ENCODE peak calls at places on chromosomes 11 and 22, in six cellular contexts. F is fibroblast of lung, B is NB4, Q is ovary, G is left ventricle myocardium inferior, T is neural progenitor cell. Y is an unnamed sample.

GRCh38 chr11:65147352-65148075 is 13.2 kb upstream of the SYVN1 start:
- DNase-seq in F (no peak), B (no peak), Q (no peak), G (no peak), T (no peak), Y (no peak)

GRCh38 chr11:38791346-38791961 is 2193.4 kb upstream of the RAG2 start:
- DNase-seq in F (peak), B (peak), Q (no peak), G (no peak), T (peak), Y (peak)

GRCh38 chr11:67211656-67212436 is 54.4 kb upstream of the GRK2 start:
- DNase-seq in F (no peak), B (peak), Q (no peak), G (no peak), T (no peak), Y (no peak)

GRCh38 chr11:76823481-76824028 is 37.2 kb upstream of the ACER3 start:
- DNase-seq in F (no peak), B (peak), Q (no peak), G (no peak), T (no peak), Y (no peak)

GRCh38 chr11:88175004-88175706 is at the start of gene RAB38:
- DNase-seq in F (peak), B (peak), Q (peak), G (peak), T (peak), Y (peak)

GRCh38 chr22:33677536-33677935 is 242.7 kb downstream of the LARGE1 start:
- DNase-seq in F (no peak), B (no peak), Q (no peak), G (no peak), T (no peak), Y (no peak)

GRCh38 chr11:77518471-77518870 is 44.6 kb upstream of the PAK1 start:
- DNase-seq in F (no peak), B (no peak), Q (no peak), G (no peak), T (no peak), Y (no peak)

GRCh38 chr11:122863704-122864326 is 18.7 kb upstream of the JHY start:
- DNase-seq in F (peak), B (peak), Q (peak), G (peak), T (peak), Y (peak)

GRCh38 chr11:74932797-74933196 is 16.1 kb downstream of the XRRA1 start:
- DNase-seq in F (peak), B (no peak), Q (no peak), G (no peak), T (no peak), Y (no peak)

GRCh38 chr11:34346551-34346950 is 11.3 kb downstream of the ABTB2 start:
- DNase-seq in F (peak), B (no peak), Q (no peak), G (peak), T (no peak), Y (peak)

GRCh38 chr11:82865841-82866240 is 34.4 kb downstream of the PRCP start:
- DNase-seq in F (no peak), B (no peak), Q (no peak), G (no peak), T (no peak), Y (no peak)

GRCh38 chr11:126808851-126809250 is 191.7 kb downstream of the KIRREL3 start:
- DNase-seq in F (no peak), B (no peak), Q (no peak), G (no peak), T (no peak), Y (no peak)

GRCh38 chr11:89491141-89491690 is at the start of gene NOX4:
- DNase-seq in F (peak), B (no peak), Q (peak), G (peak), T (peak), Y (peak)

GRCh38 chr22:44221710-44222475 is 41.2 kb downstream of the PARVG start:
- DNase-seq in F (no peak), B (no peak), Q (no peak), G (no peak), T (no peak), Y (no peak)

GRCh38 chr22:29901354-29901753 is 18.4 kb downstream of the MTMR3 start:
- DNase-seq in F (no peak), B (peak), Q (no peak), G (no peak), T (no peak), Y (no peak)

GRCh38 chr11:119518746-119519382 is 95.9 kb upstream of the THY1 start:
- DNase-seq in F (peak), B (peak), Q (no peak), G (no peak), T (peak), Y (no peak)

GRCh38 chr11:130480721-130481140 is 32.3 kb downstream of the ADAMTS15 start:
- DNase-seq in F (no peak), B (no peak), Q (no peak), G (no peak), T (no peak), Y (no peak)

GRCh38 chr11:131052367-131052766 is 136.1 kb upstream of the SNX19 start:
- DNase-seq in F (no peak), B (no peak), Q (no peak), G (no peak), T (no peak), Y (no peak)

GRCh38 chr11:17714356-17714854 is 5.0 kb upstream of the MYOD1 start:
- DNase-seq in F (no peak), B (no peak), Q (no peak), G (peak), T (no peak), Y (no peak)

GRCh38 chr22:38831166-38831945 is 12.5 kb downstream of the NPTXR start:
- DNase-seq in F (peak), B (peak), Q (no peak), G (no peak), T (no peak), Y (no peak)

GRCh38 chr11:108758458-108758857 is 93.6 kb downstream of the DDX10 start:
- DNase-seq in F (peak), B (no peak), Q (no peak), G (no peak), T (no peak), Y (no peak)

GRCh38 chr22:20607157-20607907 is 99.9 kb downstream of the MED15 start:
- DNase-seq in F (no peak), B (peak), Q (no peak), G (no peak), T (peak), Y (peak)

GRCh38 chr22:20574920-20575353 is 67.5 kb downstream of the MED15 start:
- DNase-seq in F (no peak), B (no peak), Q (no peak), G (peak), T (no peak), Y (no peak)

GRCh38 chr22:22431271-22432220 is 77.0 kb downstream of the ZNF280B start:
- DNase-seq in F (peak), B (peak), Q (peak), G (peak), T (peak), Y (peak)
- TF ChIP-seq CTCF in F (peak), B (peak), Q (no peak), G (peak), T (peak), Y (peak)

GRCh38 chr11:27383645-27384044 is 20.6 kb upstream of the CCDC34 start:
- DNase-seq in F (no peak), B (no peak), Q (no peak), G (no peak), T (no peak), Y (no peak)
- TF ChIP-seq CTCF in F (no peak), B (no peak), Q (no peak), G (peak), T (no peak), Y (no peak)

GRCh38 chr11:106467486-106467885 is 390.0 kb downstream of the AASDHPPT start:
- DNase-seq in F (no peak), B (no peak), Q (no peak), G (no peak), T (no peak), Y (no peak)

GRCh38 chr11:106468531-106468930 is 391.1 kb downstream of the AASDHPPT start:
- DNase-seq in F (no peak), B (no peak), Q (no peak), G (no peak), T (peak), Y (no peak)

GRCh38 chr11:106471273-106471672 is 393.8 kb downstream of the AASDHPPT start:
- DNase-seq in F (peak), B (no peak), Q (no peak), G (no peak), T (no peak), Y (no peak)

GRCh38 chr11:106468091-106468490 is 390.6 kb downstream of the AASDHPPT start:
- DNase-seq in F (peak), B (no peak), Q (no peak), G (no peak), T (no peak), Y (no peak)

GRCh38 chr11:106470230-106470629 is 392.8 kb downstream of the AASDHPPT start:
- DNase-seq in F (no peak), B (no peak), Q (no peak), G (no peak), T (no peak), Y (no peak)
- TF ChIP-seq CTCF in F (no peak), B (no peak), Q (no peak), G (no peak), T (no peak), Y (no peak)

DNA sequence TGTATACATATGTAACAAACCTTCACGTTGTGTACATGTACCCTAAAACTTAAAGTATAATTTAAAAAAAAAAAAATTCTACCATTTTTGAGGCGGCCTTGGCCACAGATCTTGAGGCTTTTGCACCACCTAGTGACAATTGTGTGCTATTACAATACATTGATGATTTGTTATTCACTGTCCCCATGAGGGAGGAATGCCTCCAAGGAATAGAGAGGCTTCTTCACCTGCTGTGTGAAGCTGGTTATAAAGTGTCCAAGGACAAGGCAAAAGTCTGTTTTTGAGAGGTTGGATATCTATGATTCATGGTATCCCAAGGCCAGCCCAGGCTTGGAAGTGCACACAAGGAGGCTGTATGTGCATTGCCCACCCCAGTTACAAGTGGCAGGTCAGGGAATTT is 30.7 kb downstream of the SLC22A25 start:
- DNase-seq in F (peak), B (peak), Q (no peak), G (no peak), T (peak), Y (peak)
- TF ChIP-seq CTCF in F (peak), B (peak), Q (no peak), G (peak), T (peak), Y (peak)

GRCh38 chr22:19174106-19175025 is 4.2 kb downstream of the SLC25A1 start:
- DNase-seq in F (peak), B (peak), Q (no peak), G (no peak), T (peak), Y (no peak)
- TF ChIP-seq CTCF in F (no peak), B (no peak), Q (no peak), G (no peak), T (no peak), Y (no peak)

DNA sequence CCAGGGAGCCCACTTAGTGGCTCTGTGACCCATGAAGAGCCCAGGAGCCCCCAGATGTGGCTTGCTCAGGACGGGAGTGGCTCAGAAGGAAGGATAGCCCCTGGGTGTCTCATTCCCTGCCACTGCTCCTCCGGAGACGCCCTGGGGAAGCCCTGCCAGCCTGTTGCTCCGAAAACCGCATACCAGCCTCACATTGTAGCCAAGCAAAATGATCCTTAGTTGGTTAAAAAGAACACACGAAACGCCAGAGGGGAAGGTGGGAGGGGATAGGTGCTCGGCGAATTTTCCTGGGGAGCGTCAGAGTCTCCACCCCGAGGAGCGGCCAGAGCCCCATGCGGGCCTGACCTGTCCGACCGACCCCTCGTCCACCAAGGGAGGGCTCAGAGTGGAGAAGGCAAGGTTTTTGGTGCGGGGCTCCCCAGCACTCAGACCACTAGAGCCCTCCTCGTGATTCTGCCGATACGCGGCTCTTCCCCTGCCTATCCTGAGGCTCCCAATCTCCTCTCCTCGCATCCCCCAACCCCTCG is 39.5 kb downstream of the DIXDC1 start:
- DNase-seq in F (no peak), B (no peak), Q (peak), G (no peak), T (no peak), Y (no peak)
- TF ChIP-seq CTCF in F (no peak), B (no peak), Q (no peak), G (no peak), T (no peak), Y (no peak)

DNA sequence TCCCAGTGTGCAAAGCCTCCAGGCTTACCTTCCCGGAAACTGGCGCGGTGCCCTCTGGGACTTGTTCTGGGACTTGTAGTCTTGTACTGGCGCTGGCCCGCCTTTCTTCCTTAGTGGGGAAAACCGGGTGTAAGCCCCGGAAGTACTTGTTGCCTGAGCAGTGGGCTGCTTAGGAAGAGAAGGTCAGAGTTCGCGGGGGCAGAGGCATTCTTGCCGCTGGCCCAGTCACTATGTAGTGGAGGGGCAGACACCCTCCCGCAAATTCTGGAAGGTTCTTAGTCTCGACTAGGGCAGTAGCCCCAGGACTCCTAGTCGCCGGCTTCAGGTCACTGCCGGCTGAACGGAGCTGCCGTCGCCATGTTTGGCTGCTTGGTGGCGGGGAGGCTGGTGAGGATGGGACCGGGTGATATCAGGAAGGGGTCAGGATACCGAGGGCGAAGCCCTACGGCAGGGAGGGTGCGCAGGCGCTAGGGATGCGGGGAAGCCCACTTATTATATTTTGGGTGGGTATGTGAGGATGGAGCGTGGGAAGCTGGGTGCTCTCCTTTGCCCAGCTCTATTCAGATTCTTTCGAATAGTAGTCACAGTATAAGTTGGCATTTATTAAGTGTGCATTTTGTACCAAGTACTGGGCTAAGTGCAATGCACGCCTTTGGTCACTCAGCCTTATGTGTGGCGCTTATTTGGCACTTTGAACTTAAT is at the start of gene HIKESHI:
- DNase-seq in F (peak), B (peak), Q (peak), G (peak), T (peak), Y (peak)
- TF ChIP-seq CTCF in F (no peak), B (no peak), Q (no peak), G (no peak), T (no peak), Y (no peak)

DNA sequence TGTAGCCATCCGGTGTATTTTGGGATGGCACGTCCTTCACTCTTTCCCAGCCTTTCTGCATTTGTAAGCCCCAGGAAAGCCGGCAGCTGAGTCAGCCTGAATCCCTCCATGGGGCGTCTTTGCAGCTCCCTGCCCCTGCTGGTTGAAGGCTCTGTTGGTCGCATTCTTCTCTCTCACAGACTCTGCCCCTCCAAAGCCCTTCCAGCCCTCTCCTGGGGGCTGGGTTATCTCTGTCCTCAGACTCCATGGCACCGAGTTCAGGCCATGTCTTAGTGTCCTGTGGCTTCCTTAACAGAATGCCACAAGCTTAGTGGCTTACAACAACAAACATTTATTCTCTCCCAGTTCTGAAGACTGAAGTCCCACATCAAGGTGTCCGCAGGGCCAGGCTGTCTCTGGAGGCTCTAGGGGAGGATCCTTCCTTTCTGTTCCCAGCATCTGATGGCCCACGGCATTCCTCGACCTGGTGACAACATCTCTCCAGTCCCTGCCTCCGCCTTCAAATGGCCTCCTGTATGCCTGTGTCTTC is 62.2 kb downstream of the BCR start:
- DNase-seq in F (no peak), B (no peak), Q (no peak), G (no peak), T (peak), Y (no peak)
- TF ChIP-seq CTCF in F (no peak), B (no peak), Q (no peak), G (no peak), T (no peak), Y (no peak)

DNA sequence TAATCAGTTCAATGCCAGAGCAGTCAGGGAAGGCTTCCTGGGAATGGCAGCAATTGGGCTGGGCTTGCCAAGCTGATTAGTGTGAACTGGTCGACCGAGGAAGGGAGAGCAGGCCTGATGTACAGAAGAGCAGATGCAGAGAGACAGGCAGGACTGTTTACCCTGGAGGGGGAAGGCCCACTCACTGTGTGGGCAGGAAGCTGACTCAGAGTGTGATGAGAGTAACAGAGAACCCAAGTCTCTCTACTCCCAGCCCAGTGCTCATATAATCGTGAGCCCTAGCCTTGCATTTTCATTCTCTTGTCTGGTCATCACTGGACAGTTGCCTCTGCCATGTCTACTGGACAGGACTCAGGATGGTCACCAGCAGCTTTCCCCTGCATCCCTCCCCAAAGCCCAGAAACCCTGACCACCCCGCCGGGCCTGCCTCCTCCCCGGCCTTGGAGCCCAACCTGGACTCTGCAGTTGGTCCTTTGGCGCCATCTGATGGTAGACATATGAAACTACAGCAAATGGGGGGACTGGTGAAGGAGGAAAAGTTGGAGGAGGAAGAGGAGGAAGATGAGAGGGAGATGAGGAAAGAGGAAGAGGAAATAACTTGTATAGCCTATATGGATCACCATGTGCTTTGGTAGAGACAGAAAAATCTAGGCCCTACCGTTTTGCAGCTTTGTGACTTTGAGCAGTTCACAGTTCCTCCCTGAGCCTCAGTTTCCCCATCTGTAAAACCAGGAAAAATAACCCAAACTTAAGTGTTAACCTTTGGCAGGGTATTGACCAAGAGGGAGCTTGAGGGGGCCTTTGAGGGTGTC is 43.4 kb upstream of the PRDM11 start:
- DNase-seq in F (peak), B (peak), Q (no peak), G (no peak), T (peak), Y (peak)
- TF ChIP-seq CTCF in F (peak), B (peak), Q (peak), G (peak), T (peak), Y (peak)

DNA sequence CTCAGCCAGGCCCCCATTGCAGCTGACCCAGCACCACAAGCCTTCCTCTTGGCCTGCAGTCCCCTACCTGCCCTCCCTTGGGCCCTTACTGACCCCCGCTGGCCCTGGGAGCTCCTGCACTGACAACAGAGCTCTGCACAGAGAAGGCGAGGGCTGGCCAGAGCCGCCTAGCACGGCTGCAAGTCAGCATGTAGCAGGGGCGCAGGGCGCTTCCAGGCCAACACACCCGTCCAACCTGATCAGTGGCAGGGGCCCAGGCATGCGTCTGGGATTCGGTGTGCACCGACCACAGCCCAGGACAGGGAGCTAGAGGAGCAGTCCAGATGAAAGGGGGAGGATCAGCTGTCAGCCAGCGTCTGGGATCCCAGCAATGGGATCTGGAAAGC is 7.6 kb downstream of the WNT7B start:
- DNase-seq in F (no peak), B (no peak), Q (no peak), G (no peak), T (peak), Y (peak)
- TF ChIP-seq CTCF in F (no peak), B (peak), Q (no peak), G (no peak), T (peak), Y (peak)

Y was measured in SK-N-SH.